ENCODE peak calls at places on chromosomes 12 and 14, in nine cellular contexts. N, H, A, M, L, K, I, G and F are unnamed samples.
A peak's percentile ranks its signal among the peaks of the same experiment; 100 is the strongest.

GRCh38 chr14:96201965-96202364 is 2.7 kb upstream of the BDKRB2 start:
- DNase-seq in N (no peak), H (no peak), A (no peak), M (no peak), L (no peak), K (no peak), I (no peak), G (no peak), F (no peak)

GRCh38 chr12:12406762-12407161 is 49.9 kb downstream of the BORCS5 start:
- DNase-seq in N (no peak), H (no peak), A (no peak), M (no peak), L (no peak), K (no peak), I (no peak), G (no peak), F (no peak)

GRCh38 chr12:13103391-13104033 is at the start of gene GSG1:
- DNase-seq in N (no peak), H (no peak), A (no peak), M (no peak), L (no peak), K (no peak), I (peak; percentile 23), G (no peak), F (no peak)

GRCh38 chr14:94284221-94284620 is 8.8 kb downstream of the SERPINA10 start:
- DNase-seq in N (no peak), H (no peak), A (no peak), M (no peak), L (no peak), K (no peak), I (no peak), G (peak; percentile 37), F (no peak)

GRCh38 chr14:96727490-96727889 is 69.7 kb upstream of the VRK1 start:
- DNase-seq in N (no peak), H (no peak), A (no peak), M (no peak), L (no peak), K (no peak), I (no peak), G (no peak), F (no peak)

GRCh38 chr14:67577909-67578749 is 21.9 kb downstream of the PIGH start:
- DNase-seq in N (no peak), H (no peak), A (no peak), M (no peak), L (no peak), K (no peak), I (no peak), G (no peak), F (no peak)

GRCh38 chr14:39218171-39218769 is 15.4 kb upstream of the MIA2 start:
- DNase-seq in N (no peak), H (no peak), A (no peak), M (no peak), L (no peak), K (no peak), I (no peak), G (no peak), F (no peak)

GRCh38 chr14:31788340-31788739 is 227.1 kb downstream of the NUBPL start:
- DNase-seq in N (no peak), H (no peak), A (no peak), M (no peak), L (no peak), K (no peak), I (no peak), G (no peak), F (no peak)

GRCh38 chr14:54580933-54581332 is 14.0 kb downstream of the SAMD4A start:
- DNase-seq in N (no peak), H (no peak), A (no peak), M (no peak), L (no peak), K (no peak), I (no peak), G (no peak), F (no peak)

GRCh38 chr12:132208153-132208823 is 64.0 kb downstream of the NOC4L start:
- DNase-seq in N (no peak), H (peak; percentile 44), A (no peak), M (no peak), L (no peak), K (no peak), I (no peak), G (no peak), F (no peak)

GRCh38 chr14:75559451-75560187 is 18.8 kb upstream of the FLVCR2 start:
- DNase-seq in N (no peak), H (peak; percentile 86), A (no peak), M (no peak), L (no peak), K (peak; percentile 5), I (peak; percentile 81), G (no peak), F (no peak)

GRCh38 chr12:83477289-83477688 is 790.6 kb downstream of the TMTC2 start:
- DNase-seq in N (no peak), H (no peak), A (no peak), M (no peak), L (no peak), K (no peak), I (no peak), G (no peak), F (no peak)

GRCh38 chr12:124428136-124428791 is 133.4 kb downstream of the RFLNA start:
- DNase-seq in N (no peak), H (no peak), A (no peak), M (peak; percentile 80), L (peak; percentile 70), K (no peak), I (peak; percentile 82), G (no peak), F (no peak)

GRCh38 chr12:11724888-11725310 is 75.4 kb downstream of the ETV6 start:
- DNase-seq in N (no peak), H (no peak), A (no peak), M (no peak), L (no peak), K (no peak), I (peak; percentile 28), G (no peak), F (no peak)

GRCh38 chr14:94127330-94127729 is 2.1 kb downstream of the IFI27L2 start:
- DNase-seq in N (no peak), H (no peak), A (no peak), M (peak; percentile 5), L (no peak), K (no peak), I (no peak), G (no peak), F (peak; percentile 22)

GRCh38 chr12:5417500-5417899 is 14.4 kb upstream of the NTF3 start:
- DNase-seq in N (no peak), H (no peak), A (no peak), M (no peak), L (no peak), K (no peak), I (no peak), G (no peak), F (no peak)

GRCh38 chr14:63710497-63710896 is 17.4 kb downstream of the SGPP1 start:
- DNase-seq in N (no peak), H (no peak), A (no peak), M (no peak), L (no peak), K (no peak), I (no peak), G (no peak), F (no peak)

GRCh38 chr14:20468773-20469241 is 399 bp upstream of the PNP start:
- DNase-seq in N (no peak), H (peak; percentile 68), A (no peak), M (no peak), L (no peak), K (no peak), I (no peak), G (no peak), F (no peak)

GRCh38 chr14:106681161-106681955 is 1155.0 kb downstream of the TMEM121 start:
- DNase-seq in N (no peak), H (no peak), A (no peak), M (no peak), L (no peak), K (no peak), I (no peak), G (no peak), F (no peak)

GRCh38 chr14:48193893-48194292 is 518.5 kb upstream of the MDGA2 start:
- DNase-seq in N (no peak), H (no peak), A (no peak), M (no peak), L (no peak), K (no peak), I (no peak), G (no peak), F (no peak)

GRCh38 chr12:72272731-72273498 is 745 bp downstream of the TRHDE start:
- DNase-seq in N (peak; percentile 42), H (peak; percentile 71), A (no peak), M (no peak), L (peak; percentile 9), K (peak; percentile 2), I (peak; percentile 73), G (no peak), F (no peak)

GRCh38 chr12:55755246-55755645 is 12.3 kb downstream of the GDF11 start:
- DNase-seq in N (no peak), H (no peak), A (no peak), M (no peak), L (no peak), K (no peak), I (no peak), G (no peak), F (no peak)

GRCh38 chr12:22409071-22409951 is 74.8 kb upstream of the ST8SIA1 start:
- DNase-seq in N (no peak), H (no peak), A (no peak), M (no peak), L (peak; percentile 48), K (no peak), I (no peak), G (no peak), F (peak; percentile 55)

GRCh38 chr14:84420236-84420635 is 1109.7 kb upstream of the FLRT2 start:
- DNase-seq in N (no peak), H (no peak), A (no peak), M (no peak), L (no peak), K (no peak), I (no peak), G (no peak), F (no peak)

GRCh38 chr14:100654814-100655795 is 67.9 kb upstream of the BEGAIN start:
- DNase-seq in N (no peak), H (no peak), A (peak; percentile 47), M (no peak), L (no peak), K (peak; percentile 32), I (no peak), G (no peak), F (peak; percentile 72)

GRCh38 chr12:112577473-112578334 is 159.0 kb downstream of the PTPN11 start:
- DNase-seq in N (no peak), H (no peak), A (no peak), M (no peak), L (no peak), K (no peak), I (no peak), G (no peak), F (no peak)

GRCh38 chr12:112386726-112387125 is 4.5 kb upstream of the HECTD4 start:
- DNase-seq in N (no peak), H (no peak), A (no peak), M (peak; percentile 59), L (no peak), K (no peak), I (peak; percentile 86), G (no peak), F (no peak)

GRCh38 chr12:109440851-109441490 is 36.1 kb downstream of the KCTD10 start:
- DNase-seq in N (no peak), H (no peak), A (no peak), M (no peak), L (no peak), K (peak; percentile 6), I (peak; percentile 18), G (no peak), F (no peak)

GRCh38 chr14:58923751-58924405 is 264.6 kb upstream of the DAAM1 start:
- DNase-seq in N (no peak), H (no peak), A (no peak), M (no peak), L (no peak), K (no peak), I (no peak), G (no peak), F (no peak)

GRCh38 chr12:38956337-38956736 is 50.9 kb upstream of the CPNE8 start:
- DNase-seq in N (no peak), H (no peak), A (no peak), M (no peak), L (no peak), K (no peak), I (no peak), G (peak; percentile 91), F (no peak)

GRCh38 chr14:62039871-62040270 is 277.7 kb downstream of the SNAPC1 start:
- DNase-seq in N (no peak), H (no peak), A (no peak), M (no peak), L (no peak), K (no peak), I (no peak), G (no peak), F (no peak)